ENCODE peak calls at places on chromosomes 12 and 14, in nine cellular contexts. J is neural progenitor cell; B is heart left ventricle; Q is pancreas; P is GM23338; G is CD8-positive, alpha-beta T cell; D is transverse colon; S is lung; R is A549. U is an unnamed sample.

GRCh38 chr14:45251912-45252311 is 1.1 kb downstream of the MIS18BP1 start:
- DNase-seq in S (no peak), D (no peak), B (no peak), P (no peak), Q (no peak), R (peak; percentile 27), J (peak; percentile 5), G (no peak), U (no peak)

GRCh38 chr12:5945071-5946008 is at the start of gene ANO2:
- DNase-seq in B (no peak), D (no peak), S (no peak), Q (peak; percentile 43), R (no peak), J (peak; percentile 90), P (peak; percentile 82), G (no peak), U (no peak)

GRCh38 chr12:123519151-123520001 is 14.1 kb downstream of the RILPL1 start:
- DNase-seq in R (peak; percentile 64), Q (no peak), S (peak; percentile 75), D (peak; percentile 11), G (no peak), B (peak; percentile 75), J (no peak), P (peak; percentile 38), U (peak; percentile 82)

GRCh38 chr12:88893801-88894200 is 313.5 kb upstream of the KITLG start:
- DNase-seq in G (no peak), B (no peak), J (no peak), Q (no peak), S (no peak), P (no peak), D (no peak), R (no peak), U (no peak)

GRCh38 chr14:72998252-72998903 is 28.5 kb downstream of the ZFYVE1 start:
- DNase-seq in J (no peak), D (no peak), B (no peak), Q (no peak), P (no peak), R (no peak), S (no peak), G (no peak), U (no peak)

GRCh38 chr12:67592228-67593011 is 56.1 kb upstream of the DYRK2 start:
- DNase-seq in B (no peak), Q (no peak), P (no peak), J (no peak), G (no peak), D (no peak), S (no peak), R (peak; percentile 7), U (no peak)

GRCh38 chr12:86669010-86669409 is 412.8 kb upstream of the MGAT4C start:
- DNase-seq in P (no peak), S (no peak), R (no peak), D (no peak), B (no peak), Q (no peak), J (no peak), G (no peak), U (no peak)

GRCh38 chr14:51006781-51007211 is 62.5 kb upstream of the PYGL start:
- DNase-seq in Q (no peak), D (no peak), B (no peak), P (no peak), R (peak; percentile 57), J (no peak), G (no peak), S (peak; percentile 34), U (no peak)

GRCh38 chr12:65324056-65324455 is 45.6 kb downstream of the MSRB3 start:
- DNase-seq in J (peak; percentile 5), S (no peak), D (no peak), Q (no peak), P (no peak), B (no peak), R (no peak), G (no peak), U (no peak)

GRCh38 chr12:53063708-53064612 is 14.1 kb downstream of the TNS2 start:
- DNase-seq in G (no peak), R (no peak), J (no peak), D (peak; percentile 22), S (peak; percentile 29), Q (peak; percentile 70), P (no peak), B (no peak), U (peak; percentile 77)

GRCh38 chr12:104115587-104115975 is 22.4 kb downstream of the NFYB start:
- DNase-seq in P (no peak), G (no peak), Q (no peak), B (no peak), J (no peak), S (no peak), R (no peak), D (no peak), U (no peak)

GRCh38 chr12:15677207-15677606 is 112.0 kb downstream of the EPS8 start:
- DNase-seq in B (no peak), R (no peak), S (no peak), P (peak; percentile 30), Q (no peak), J (peak; percentile 49), G (no peak), D (no peak), U (no peak)

GRCh38 chr14:33026850-33027420 is 88.3 kb downstream of the NPAS3 start:
- DNase-seq in S (no peak), J (no peak), B (no peak), P (no peak), G (no peak), Q (no peak), R (no peak), D (no peak), U (no peak)

GRCh38 chr14:88559852-88560251 is 3.0 kb upstream of the ZC3H14 start:
- DNase-seq in P (peak; percentile 43), R (peak; percentile 74), D (no peak), Q (no peak), S (no peak), J (peak; percentile 39), B (no peak), G (no peak), U (no peak)

GRCh38 chr12:68446379-68446778 is 114.2 kb upstream of the MDM1 start:
- DNase-seq in B (no peak), S (no peak), Q (no peak), R (no peak), D (no peak), G (no peak), J (no peak), P (peak; percentile 21), U (no peak)

GRCh38 chr14:93234798-93235197 is 27.7 kb downstream of the UBR7 start:
- DNase-seq in B (no peak), R (peak; percentile 64), D (no peak), J (peak; percentile 13), S (no peak), Q (no peak), G (no peak), P (no peak), U (no peak)

GRCh38 chr14:83470466-83470865 is 1936.8 kb upstream of the SEL1L start:
- DNase-seq in Q (no peak), D (no peak), G (no peak), B (no peak), J (no peak), S (no peak), R (no peak), P (no peak), U (no peak)

GRCh38 chr12:9090220-9090619 is 25.5 kb downstream of the A2M start:
- DNase-seq in B (no peak), D (no peak), G (no peak), P (no peak), J (no peak), R (no peak), S (no peak), Q (no peak), U (no peak)

GRCh38 chr12:104215638-104216297 is at the start of gene TXNRD1:
- DNase-seq in D (peak; percentile 86), R (peak; percentile 94), J (peak; percentile 94), B (peak; percentile 92), S (peak; percentile 81), G (peak; percentile 79), P (peak; percentile 94), Q (peak; percentile 88), U (peak; percentile 91)

GRCh38 chr14:45810152-45810872 is 557.3 kb upstream of the MIS18BP1 start:
- DNase-seq in S (no peak), Q (no peak), P (peak; percentile 48), B (no peak), G (no peak), R (no peak), J (peak; percentile 31), D (no peak), U (no peak)

GRCh38 chr14:65354715-65355114 is 57.8 kb upstream of the FUT8 start:
- DNase-seq in J (no peak), R (no peak), D (no peak), S (no peak), P (peak; percentile 3), B (no peak), G (no peak), Q (no peak), U (no peak)
- H3K27ac ChIP-seq in J (no peak overlapping the region), R (no peak overlapping the region), D (no peak overlapping the region), S (no peak overlapping the region), P (no peak overlapping the region), B (no peak overlapping the region), G (no peak overlapping the region), Q (no peak overlapping the region), U (no peak overlapping the region)

DNA sequence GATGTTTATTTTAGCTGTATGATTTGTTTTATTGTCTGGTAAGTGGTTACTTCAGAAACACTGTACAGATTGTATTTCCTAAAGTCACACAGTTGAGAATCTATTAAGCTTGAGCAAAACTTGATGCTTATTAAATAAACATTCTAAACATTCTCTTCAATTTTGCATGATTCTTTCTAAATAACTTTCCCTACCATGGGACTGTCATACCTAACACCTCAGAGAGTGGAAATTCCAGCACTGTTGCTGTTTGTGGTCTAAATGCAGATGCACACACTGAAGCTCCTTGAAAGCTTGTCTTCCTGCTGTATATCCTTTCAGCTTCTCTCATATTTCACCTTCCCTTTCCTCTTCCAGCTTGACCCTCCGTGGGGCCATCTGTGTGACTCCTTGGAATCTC is 392.0 kb downstream of the LRIG3 start:
- DNase-seq in B (no peak), J (no peak), P (no peak), Q (no peak), S (no peak), G (no peak), D (no peak), R (no peak), U (no peak)
- H3K27ac ChIP-seq in B (no peak overlapping the region), J (no peak overlapping the region), P (no peak overlapping the region), Q (no peak overlapping the region), S (no peak overlapping the region), G (no peak overlapping the region), D (peak overlapping the region; percentile 34), R (peak overlapping the region; percentile 11), U (no peak overlapping the region)

DNA sequence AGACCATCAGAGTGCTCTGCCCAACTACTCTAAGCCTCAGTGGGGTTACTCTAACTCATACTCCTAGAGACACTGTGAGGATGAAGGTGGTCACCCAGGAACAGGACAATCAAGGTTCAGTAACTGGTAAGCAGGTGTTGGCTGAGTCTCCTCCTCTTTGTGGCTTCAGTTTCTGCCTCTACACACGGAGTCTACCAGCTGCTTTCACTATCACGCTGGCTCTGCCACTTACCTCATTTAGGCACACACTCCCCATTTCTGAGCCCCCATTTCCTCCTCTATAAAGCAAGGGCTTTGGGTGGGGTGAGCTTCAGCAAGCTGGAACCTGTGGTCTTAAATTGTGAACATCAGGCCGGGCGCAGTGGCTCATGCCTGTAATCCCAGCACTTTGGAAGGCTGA is 7.3 kb upstream of the TCHP start:
- DNase-seq in D (no peak), R (no peak), B (no peak), G (peak; percentile 45), J (no peak), Q (no peak), S (no peak), P (no peak), U (no peak)
- H3K27ac ChIP-seq in D (no peak overlapping the region), R (no peak overlapping the region), B (no peak overlapping the region), G (no peak overlapping the region), J (no peak overlapping the region), Q (no peak overlapping the region), S (no peak overlapping the region), P (no peak overlapping the region), U (no peak overlapping the region)

GRCh38 chr14:23040100-23040499 is 1.9 kb upstream of the PSMB11 start:
- DNase-seq in G (no peak), B (no peak), S (no peak), P (no peak), D (no peak), J (no peak), Q (no peak), R (no peak), U (peak; percentile 27)
- H3K27ac ChIP-seq in G (no peak overlapping the region), B (no peak overlapping the region), S (no peak overlapping the region), P (no peak overlapping the region), D (no peak overlapping the region), J (no peak overlapping the region), Q (no peak overlapping the region), R (no peak overlapping the region), U (no peak overlapping the region)

U was measured in aorta.